ENCODE peak calls at places on chromosome 5, in four cellular contexts. B is stimulated activated CD8-positive, alpha-beta memory T cell treated with anti-CD3 and anti-CD28 coated beads, Interleukin-15, amount 100 ng/mL, for 4 hours; Q is HepG2; P is ELR. Y is an unnamed sample.
A peak's percentile ranks its signal among the peaks of the same experiment; 100 is the strongest.

GRCh38 chr5:116858705-116859333 is 284.2 kb upstream of the SEMA6A start:
- DNase-seq in P (no peak), B (no peak), Q (peak; percentile 90), Y (no peak)

GRCh38 chr5:138491669-138492551 is 26.6 kb downstream of the EGR1 start:
- DNase-seq in P (peak; percentile 93), Q (peak; percentile 72), B (peak; percentile 71), Y (no peak)

GRCh38 chr5:84281383-84281782 is 103.3 kb downstream of the EDIL3 start:
- DNase-seq in P (no peak), Q (no peak), B (no peak), Y (no peak)

GRCh38 chr5:171953860-171954701 is 52.4 kb downstream of the FBXW11 start:
- DNase-seq in P (peak; percentile 90), B (no peak), Q (peak; percentile 62), Y (no peak)

GRCh38 chr5:160311491-160312138 is 749 bp downstream of the CCNJL start:
- DNase-seq in B (no peak), Q (no peak), P (peak; percentile 12), Y (no peak)

GRCh38 chr5:178992291-178992895 is 2.7 kb downstream of the GRM6 start:
- DNase-seq in B (no peak), P (no peak), Q (no peak), Y (no peak)

GRCh38 chr5:14032944-14033343 is 88.5 kb upstream of the DNAH5 start:
- DNase-seq in B (no peak), P (peak; percentile 85), Q (no peak), Y (no peak)

GRCh38 chr5:180142008-180142803 is 66.8 kb downstream of the RASGEF1C start:
- DNase-seq in Q (no peak), B (no peak), P (no peak), Y (no peak)

GRCh38 chr5:135883441-135883840 is 12.2 kb downstream of the IL9 start:
- DNase-seq in B (no peak), P (peak; percentile 8), Q (no peak), Y (no peak)

GRCh38 chr5:31983851-31984250 is 190.3 kb downstream of the GOLPH3 start:
- DNase-seq in B (no peak), P (no peak), Q (no peak), Y (no peak)

GRCh38 chr5:181189363-181189961 is 15.5 kb downstream of the TRIM7 start:
- DNase-seq in Q (no peak), P (peak; percentile 49), B (no peak), Y (no peak)

GRCh38 chr5:147689436-147689835 is 93.1 kb downstream of the JAKMIP2 start:
- DNase-seq in P (no peak), Q (no peak), B (no peak), Y (no peak)

GRCh38 chr5:128632264-128632663 is 94.2 kb upstream of the FBN2 start:
- DNase-seq in P (peak; percentile 80), Q (no peak), B (no peak), Y (no peak)